ENCODE peak calls at places on chromosomes 7 and 10, in ten cellular contexts. C is K562, S is right lobe of liver, L is esophagus squamous epithelium, J is A549, O is transverse colon, Z is spleen, E is uterus, K is HCT116, I is adrenal gland. H is an unnamed sample.

GRCh38 chr7:82677064-82677463 is 233.5 kb upstream of the CACNA2D1 start:
- DNase-seq in L (no peak), S (no peak), C (no peak), Z (no peak), K (no peak), I (no peak), O (no peak), J (no peak), E (no peak), H (no peak)

GRCh38 chr10:35640474-35640873 is 1.6 kb downstream of the FZD8 start:
- DNase-seq in J (peak), C (peak), L (no peak), K (no peak), O (peak), E (peak), Z (peak), I (peak), S (peak), H (peak)

GRCh38 chr7:148753224-148753623 is 54.5 kb downstream of the CUL1 start:
- DNase-seq in Z (no peak), S (no peak), K (no peak), J (no peak), E (no peak), O (no peak), C (peak), L (no peak), I (no peak), H (no peak)

GRCh38 chr10:79407811-79408795 is 37.3 kb downstream of the ZCCHC24 start:
- DNase-seq in O (peak), I (no peak), S (peak), C (no peak), L (no peak), E (peak), K (no peak), J (no peak), Z (peak), H (peak)

GRCh38 chr10:782751-783648 is 93.5 kb upstream of the DIP2C start:
- DNase-seq in Z (peak), J (no peak), L (no peak), S (peak), E (no peak), K (no peak), I (no peak), C (no peak), O (peak), H (peak)

GRCh38 chr10:56874950-56875349 is 513.9 kb upstream of the ZWINT start:
- DNase-seq in E (no peak), L (no peak), K (no peak), I (no peak), S (no peak), Z (no peak), J (no peak), C (no peak), O (no peak), H (no peak)

GRCh38 chr10:123995461-123996131 is 97.8 kb downstream of the CHST15 start:
- DNase-seq in O (peak), K (peak), Z (peak), J (peak), S (peak), I (peak), C (no peak), E (peak), L (no peak), H (peak)

GRCh38 chr7:157150825-157151412 is 12.2 kb downstream of the UBE3C start:
- DNase-seq in S (no peak), I (no peak), C (peak), L (no peak), E (no peak), J (no peak), K (no peak), O (no peak), Z (no peak), H (no peak)

GRCh38 chr7:146956853-146957252 is 840.3 kb downstream of the CNTNAP2 start:
- DNase-seq in O (no peak), K (no peak), J (no peak), I (no peak), C (no peak), S (no peak), E (no peak), Z (no peak), L (no peak), H (no peak)

GRCh38 chr7:32519763-32520162 is 24.5 kb downstream of the AVL9 start:
- DNase-seq in I (no peak), S (no peak), J (no peak), Z (no peak), L (no peak), C (no peak), K (no peak), O (no peak), E (no peak), H (no peak)

GRCh38 chr10:93992400-93993030 is 1.2 kb upstream of the PLCE1 start:
- DNase-seq in I (no peak), S (no peak), Z (no peak), J (peak), E (no peak), C (no peak), K (no peak), L (no peak), O (no peak), H (no peak)

GRCh38 chr7:143248781-143249354 is 14.4 kb upstream of the GSTK1 start:
- DNase-seq in I (no peak), J (no peak), O (peak), E (no peak), Z (no peak), L (no peak), K (no peak), C (no peak), S (peak), H (no peak)

GRCh38 chr10:113558336-113558735 is 5.5 kb downstream of the HABP2 start:
- DNase-seq in I (no peak), O (no peak), S (no peak), Z (no peak), K (no peak), C (no peak), E (no peak), L (no peak), J (no peak), H (no peak)

GRCh38 chr7:12777257-12777656 is 89.8 kb downstream of the ARL4A start:
- DNase-seq in C (peak), L (no peak), I (no peak), Z (no peak), S (no peak), J (no peak), K (no peak), O (no peak), E (no peak), H (no peak)

GRCh38 chr7:88638583-88638982 is 120.9 kb upstream of the ZNF804B start:
- DNase-seq in L (no peak), O (no peak), E (no peak), I (no peak), J (no peak), C (no peak), S (no peak), Z (no peak), K (no peak), H (no peak)

GRCh38 chr7:44964384-44964830 is 14.4 kb downstream of the MYO1G start:
- DNase-seq in L (no peak), E (no peak), C (no peak), S (no peak), O (no peak), Z (no peak), I (no peak), J (peak), K (no peak), H (no peak)

GRCh38 chr10:132103116-132103910 is 37.6 kb downstream of the JAKMIP3 start:
- DNase-seq in L (no peak), E (no peak), S (peak), C (no peak), Z (no peak), K (no peak), J (no peak), O (no peak), I (no peak), H (peak)

GRCh38 chr10:11605807-11606408 is 5.5 kb downstream of the USP6NL start:
- DNase-seq in Z (no peak), K (no peak), J (no peak), L (no peak), C (no peak), O (no peak), S (no peak), I (no peak), E (no peak), H (no peak)

GRCh38 chr10:6702030-6702429 is 122.0 kb upstream of the PRKCQ start:
- DNase-seq in O (no peak), I (no peak), L (no peak), Z (no peak), C (no peak), E (no peak), K (no peak), J (no peak), S (no peak), H (no peak)

GRCh38 chr7:86760236-86760635 is 116.5 kb downstream of the GRM3 start:
- DNase-seq in J (no peak), E (no peak), L (no peak), Z (no peak), O (no peak), I (no peak), S (no peak), C (no peak), K (no peak), H (no peak)

GRCh38 chr10:28312572-28312971 is 9.7 kb upstream of the MPP7 start:
- DNase-seq in L (no peak), E (no peak), Z (no peak), I (no peak), J (no peak), K (no peak), S (no peak), O (no peak), C (no peak), H (no peak)

DNA sequence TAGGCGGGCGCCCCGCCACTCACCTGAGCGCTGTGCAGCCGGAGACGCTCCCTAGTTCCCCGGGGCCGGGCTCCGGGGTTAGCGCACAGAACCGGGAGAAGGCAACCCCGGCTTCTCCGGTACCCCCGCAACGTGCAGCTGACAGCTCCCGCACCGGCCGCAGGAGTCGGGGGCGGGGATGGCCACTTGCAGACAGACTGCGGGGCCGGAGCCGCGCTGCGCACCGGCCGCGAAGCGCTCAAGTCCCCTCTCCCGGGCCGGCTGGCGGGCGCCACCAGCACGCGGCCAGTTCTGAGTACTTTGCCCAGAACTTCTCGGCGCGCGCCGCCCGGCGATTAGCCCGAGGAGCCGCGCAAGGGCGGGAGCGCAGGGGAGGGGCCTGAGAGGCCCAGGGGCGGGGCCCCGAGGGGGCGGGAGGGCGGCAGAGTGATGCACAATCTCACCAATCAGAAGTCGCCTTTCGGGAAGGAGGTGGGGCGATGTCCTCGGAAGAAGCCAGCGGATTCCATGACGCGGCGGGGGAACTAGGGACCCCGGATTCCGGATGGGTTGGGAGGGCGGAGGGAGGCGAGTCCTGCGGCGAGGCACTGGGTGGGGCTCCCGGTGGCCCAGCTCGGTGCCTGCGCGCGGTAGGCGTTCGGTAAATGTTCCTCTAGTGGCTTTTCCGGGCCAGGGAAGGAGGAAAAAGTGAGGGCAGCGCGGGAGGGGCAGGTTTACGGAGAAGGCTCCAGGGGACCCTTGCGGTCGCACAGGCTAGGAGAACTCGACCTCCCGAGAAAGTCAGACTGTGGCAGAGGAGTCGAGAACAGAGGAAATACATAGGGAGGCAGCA is at the start of gene OSBPL3:
- DNase-seq in J (peak), L (peak), C (peak), S (peak), Z (peak), E (peak), I (peak), O (peak), K (peak), H (peak)
- TF ChIP-seq POLR2A in J (peak), L (peak), C (peak), S (peak), Z (peak), E (peak), I (no peak), O (peak), K (peak), H (no peak)

DNA sequence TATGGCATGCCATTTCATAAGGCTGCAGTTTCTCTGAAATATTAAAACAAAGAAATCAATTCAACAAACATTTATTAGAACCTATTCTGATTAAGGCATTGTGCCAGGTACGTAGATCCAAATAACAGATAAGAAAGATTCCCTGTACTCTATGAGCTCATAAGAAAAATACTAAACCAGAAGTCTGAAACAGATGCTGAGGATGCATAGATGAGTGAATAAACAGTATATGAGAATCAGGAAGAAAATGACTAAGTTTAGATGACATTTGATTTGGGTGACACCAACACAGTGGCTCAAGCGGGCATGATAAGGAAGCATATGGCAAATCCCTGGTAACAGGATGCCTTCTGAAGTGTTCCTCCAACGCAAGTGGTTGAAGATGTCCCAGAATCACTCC is 477.2 kb downstream of the PARD3 start:
- DNase-seq in C (no peak), O (no peak), J (no peak), S (no peak), I (no peak), L (no peak), E (no peak), K (no peak), Z (no peak), H (no peak)
- TF ChIP-seq POLR2A in C (no peak), O (no peak), J (no peak), S (no peak), I (no peak), L (no peak), E (no peak), K (no peak), Z (no peak), H (no peak)

GRCh38 chr7:1668486-1668931 is 1.6 kb upstream of the ELFN1 start:
- DNase-seq in Z (peak), J (peak), K (no peak), C (no peak), E (peak), I (peak), S (peak), O (no peak), L (no peak), H (no peak)

GRCh38 chr7:1666251-1666778 is 3.8 kb upstream of the ELFN1 start:
- DNase-seq in J (peak), L (no peak), Z (peak), O (no peak), S (peak), I (peak), E (peak), C (no peak), K (no peak), H (no peak)

GRCh38 chr7:1665721-1666250 is 4.3 kb upstream of the ELFN1 start:
- DNase-seq in Z (peak), E (peak), S (peak), K (no peak), L (no peak), J (peak), O (no peak), I (peak), C (peak), H (no peak)

GRCh38 chr7:1667566-1668485 is 2.3 kb upstream of the ELFN1 start:
- DNase-seq in I (peak), S (peak), K (no peak), O (no peak), Z (peak), C (no peak), J (no peak), E (peak), L (no peak), H (no peak)

DNA sequence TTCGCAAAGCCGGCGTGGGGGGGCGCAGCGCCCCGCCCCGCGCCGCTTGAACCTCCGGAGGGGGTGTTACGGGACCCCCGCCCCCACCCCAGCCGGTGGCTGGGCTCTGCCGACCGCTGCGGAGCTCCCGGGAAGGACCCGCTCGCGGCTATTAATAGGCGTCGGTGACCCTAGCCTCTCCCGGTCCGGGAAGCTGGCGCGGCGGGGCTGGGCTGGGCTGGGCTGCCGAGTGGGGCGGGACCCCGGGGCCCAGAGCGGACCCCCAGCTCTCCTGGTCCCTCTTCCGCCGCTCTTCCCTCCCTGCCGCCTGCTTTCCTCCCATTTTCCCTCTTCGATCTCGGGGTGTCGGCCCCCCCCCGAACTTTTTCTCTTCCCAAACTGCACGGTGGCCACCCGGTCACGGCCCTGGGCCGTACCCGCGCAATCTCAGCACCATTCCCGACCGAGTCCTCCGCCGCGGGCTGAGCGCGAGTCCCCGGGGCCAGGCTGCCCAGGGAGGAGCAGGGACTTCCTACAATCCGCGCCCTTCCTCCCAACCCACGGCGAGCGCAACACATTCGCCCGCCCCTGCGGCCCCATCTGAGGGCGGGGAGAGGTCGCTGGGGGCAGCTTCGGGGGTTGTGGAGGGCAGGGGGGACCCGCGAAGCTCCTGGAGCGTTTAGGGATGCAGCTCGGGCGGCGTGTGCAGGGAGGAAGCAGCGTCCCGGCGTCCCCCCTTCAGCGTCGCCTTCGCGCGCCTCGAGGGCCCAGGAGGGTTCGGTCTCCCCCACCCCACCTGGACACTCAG is 3.1 kb upstream of the ELFN1 start:
- DNase-seq in L (no peak), J (peak), O (no peak), Z (peak), C (no peak), I (peak), E (peak), K (no peak), S (peak), H (no peak)
- TF ChIP-seq POLR2A in L (no peak), J (no peak), O (no peak), Z (no peak), C (no peak), I (no peak), E (no peak), K (no peak), S (no peak), H (no peak)

GRCh38 chr10:103678104-103678526 is 177.3 kb downstream of the SH3PXD2A start:
- DNase-seq in L (peak), C (no peak), J (no peak), K (no peak), I (peak), O (peak), Z (peak), E (peak), S (no peak), H (peak)
- TF ChIP-seq POLR2A in L (no peak), C (no peak), J (no peak), K (no peak), I (no peak), O (peak), Z (no peak), E (peak), S (no peak), H (no peak)

DNA sequence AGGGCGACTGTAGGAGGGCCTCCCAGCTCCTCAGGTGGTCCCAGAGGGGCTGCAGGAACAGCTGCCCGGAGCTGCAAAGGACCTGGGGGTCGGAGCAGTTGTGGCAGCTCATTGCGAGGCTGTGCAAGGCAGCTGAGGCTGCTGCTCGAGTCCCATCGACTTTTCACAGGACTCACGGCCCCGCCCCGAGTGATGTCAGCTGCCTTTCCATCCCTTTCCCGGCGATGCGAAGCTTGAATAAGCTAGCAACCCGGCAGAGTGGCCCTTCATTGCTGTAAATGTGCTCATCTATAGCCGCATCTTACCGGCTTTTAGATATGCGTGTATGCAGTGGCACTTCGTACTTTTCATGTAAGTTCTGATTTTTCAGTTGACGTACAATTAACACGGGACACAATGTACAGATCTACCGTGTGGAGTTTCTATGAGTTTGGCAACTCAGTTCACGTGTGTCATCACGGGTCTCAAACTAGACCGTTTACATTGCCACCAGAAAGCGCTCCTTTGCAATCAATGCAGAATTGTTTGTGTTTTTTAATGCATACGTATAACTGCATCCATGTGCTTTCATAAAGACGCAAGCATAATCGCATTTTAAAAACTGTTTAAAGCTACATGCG is at the start of gene CH25H:
- DNase-seq in K (no peak), S (peak), J (peak), O (peak), L (no peak), Z (no peak), E (peak), C (peak), I (peak), H (peak)
- TF ChIP-seq POLR2A in K (no peak), S (no peak), J (no peak), O (peak), L (no peak), Z (no peak), E (peak), C (no peak), I (no peak), H (no peak)

DNA sequence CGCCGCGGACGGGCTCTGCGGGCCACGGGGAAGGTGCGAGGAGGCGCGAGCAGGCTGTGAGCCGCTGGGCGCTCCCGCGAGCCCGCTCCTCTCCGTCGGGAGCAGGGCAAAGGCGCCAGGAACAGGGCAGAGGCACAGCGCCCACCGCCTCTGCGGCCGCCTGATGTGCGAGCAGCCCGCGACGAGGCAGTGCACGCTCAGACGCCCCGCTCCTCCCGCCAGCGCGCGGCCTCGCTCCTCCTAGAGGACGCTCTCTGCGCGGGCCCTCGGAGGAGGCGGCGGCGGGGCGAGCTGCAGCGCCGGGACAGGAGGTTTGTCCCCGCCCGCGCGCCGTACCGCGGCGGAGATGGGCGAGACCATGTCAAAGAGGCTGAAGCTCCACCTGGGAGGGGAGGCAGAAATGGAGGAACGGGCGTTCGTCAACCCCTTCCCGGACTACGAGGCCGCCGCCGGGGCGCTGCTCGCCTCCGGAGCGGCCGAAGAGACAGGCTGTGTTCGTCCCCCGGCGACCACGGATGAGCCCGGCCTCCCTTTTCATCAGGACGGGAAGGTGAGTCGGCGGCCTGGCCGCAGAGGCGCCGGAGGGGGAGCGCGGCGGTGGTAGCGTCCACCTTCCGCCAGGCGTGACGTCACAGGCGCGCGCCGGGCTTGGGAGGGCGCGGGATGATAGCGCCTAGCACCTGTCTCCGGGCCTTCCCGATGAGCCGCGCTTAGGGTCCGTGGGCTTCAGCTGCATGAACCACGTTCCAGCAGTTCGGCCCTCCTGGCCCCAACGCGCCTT is 733 bp downstream of the LANCL2 start:
- DNase-seq in I (peak), S (peak), E (peak), Z (peak), J (peak), O (peak), C (peak), K (peak), L (peak), H (peak)
- TF ChIP-seq POLR2A in I (peak), S (peak), E (peak), Z (peak), J (peak), O (peak), C (peak), K (peak), L (peak), H (peak)